ENCODE peak calls at places on chromosome X, in seven cellular contexts. One of them, this sample, is unnamed. For H3K27me3, the result is how much of the 10 kb centered on the place peaks cover.

GRCh38 chrX:53288173-53288572 is 6.8 kb upstream of the IQSEC2 start:
- DNase-seq in upper lobe of right lung: no peak
- DNase-seq in CD4-positive, CD25-positive, alpha-beta regulatory T cell: no peak
- DNase-seq in heart right ventricle: peak
- DNase-seq in fibroblast of lung: peak
- DNase-seq in astrocyte: no peak
- DNase-seq in brain microvascular endothelial cell: peak
- DNase-seq in this sample: no peak

GRCh38 chrX:47862680-47863079 is 26.0 kb downstream of the ZNF81 start:
- DNase-seq in upper lobe of right lung: no peak
- DNase-seq in CD4-positive, CD25-positive, alpha-beta regulatory T cell: no peak
- DNase-seq in heart right ventricle: no peak
- DNase-seq in fibroblast of lung: no peak
- DNase-seq in astrocyte: no peak
- DNase-seq in brain microvascular endothelial cell: no peak
- DNase-seq in this sample: no peak

GRCh38 chrX:148500428-148501120 is at the start of gene AFF2:
- DNase-seq in upper lobe of right lung: peak
- DNase-seq in CD4-positive, CD25-positive, alpha-beta regulatory T cell: peak
- DNase-seq in heart right ventricle: peak
- DNase-seq in fibroblast of lung: peak
- DNase-seq in astrocyte: peak
- DNase-seq in brain microvascular endothelial cell: peak
- DNase-seq in this sample: no peak

GRCh38 chrX:40040686-40041461 is 56.9 kb downstream of the BCOR start:
- DNase-seq in upper lobe of right lung: no peak
- DNase-seq in CD4-positive, CD25-positive, alpha-beta regulatory T cell: no peak
- DNase-seq in heart right ventricle: no peak
- DNase-seq in fibroblast of lung: no peak
- DNase-seq in astrocyte: no peak
- DNase-seq in brain microvascular endothelial cell: no peak
- DNase-seq in this sample: no peak

GRCh38 chrX:1491851-1492349 is 39.2 kb upstream of the ASMTL start:
- DNase-seq in upper lobe of right lung: peak
- DNase-seq in CD4-positive, CD25-positive, alpha-beta regulatory T cell: peak
- DNase-seq in heart right ventricle: no peak
- DNase-seq in fibroblast of lung: no peak
- DNase-seq in astrocyte: no peak
- DNase-seq in brain microvascular endothelial cell: peak
- DNase-seq in this sample: no peak

GRCh38 chrX:40158036-40158706 is 60.4 kb upstream of the BCOR start:
- DNase-seq in upper lobe of right lung: peak
- DNase-seq in CD4-positive, CD25-positive, alpha-beta regulatory T cell: peak
- DNase-seq in heart right ventricle: no peak
- DNase-seq in fibroblast of lung: no peak
- DNase-seq in astrocyte: no peak
- DNase-seq in brain microvascular endothelial cell: no peak
- DNase-seq in this sample: no peak

GRCh38 chrX:71618787-71619186 is 476 bp upstream of the CXCR3 start:
- DNase-seq in upper lobe of right lung: no peak
- DNase-seq in CD4-positive, CD25-positive, alpha-beta regulatory T cell: no peak
- DNase-seq in heart right ventricle: no peak
- DNase-seq in fibroblast of lung: no peak
- DNase-seq in astrocyte: no peak
- DNase-seq in brain microvascular endothelial cell: no peak
- DNase-seq in this sample: no peak

GRCh38 chrX:57528670-57529255 is 63.0 kb upstream of the ZXDB start:
- DNase-seq in upper lobe of right lung: no peak
- DNase-seq in CD4-positive, CD25-positive, alpha-beta regulatory T cell: peak
- DNase-seq in heart right ventricle: no peak
- DNase-seq in fibroblast of lung: no peak
- DNase-seq in astrocyte: no peak
- DNase-seq in brain microvascular endothelial cell: no peak
- DNase-seq in this sample: no peak

GRCh38 chrX:102765217-102765616 is 44.7 kb downstream of the GPRASP3 start:
- DNase-seq in upper lobe of right lung: no peak
- DNase-seq in CD4-positive, CD25-positive, alpha-beta regulatory T cell: no peak
- DNase-seq in heart right ventricle: peak
- DNase-seq in fibroblast of lung: peak
- DNase-seq in astrocyte: peak
- DNase-seq in brain microvascular endothelial cell: peak
- DNase-seq in this sample: no peak

GRCh38 chrX:109793191-109793590 is 60.1 kb upstream of the ACSL4 start:
- DNase-seq in upper lobe of right lung: no peak
- DNase-seq in CD4-positive, CD25-positive, alpha-beta regulatory T cell: no peak
- DNase-seq in heart right ventricle: no peak
- DNase-seq in fibroblast of lung: no peak
- DNase-seq in astrocyte: no peak
- DNase-seq in brain microvascular endothelial cell: no peak
- DNase-seq in this sample: no peak

DNA sequence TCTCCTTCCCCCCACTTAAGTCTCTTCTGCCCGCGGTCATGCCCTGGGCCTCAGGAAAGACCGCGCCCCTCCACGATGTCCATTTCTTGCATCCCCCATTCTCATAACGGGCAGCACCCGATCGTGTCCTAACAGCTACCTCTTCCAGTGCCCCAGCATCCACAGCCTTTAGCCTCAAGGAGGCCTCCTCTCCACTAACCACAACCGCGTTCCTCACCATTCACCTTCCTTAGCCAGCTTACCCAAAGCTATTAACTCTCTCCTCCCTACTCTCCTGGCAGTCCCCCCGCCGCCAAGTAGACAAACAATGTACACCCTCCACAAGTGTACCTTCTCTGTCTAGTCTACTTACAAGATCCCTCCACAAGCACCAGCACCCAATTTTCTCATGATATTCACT is 58.6 kb upstream of the PAGE5 start:
- DNase-seq in upper lobe of right lung: no peak
- DNase-seq in CD4-positive, CD25-positive, alpha-beta regulatory T cell: no peak
- DNase-seq in heart right ventricle: no peak
- DNase-seq in fibroblast of lung: peak
- DNase-seq in astrocyte: no peak
- DNase-seq in brain microvascular endothelial cell: no peak
- DNase-seq in this sample: no peak
- H3K4me3 ChIP-seq in upper lobe of right lung: peak
- H3K4me3 ChIP-seq in CD4-positive, CD25-positive, alpha-beta regulatory T cell: no peak
- H3K4me3 ChIP-seq in heart right ventricle: peak
- H3K4me3 ChIP-seq in fibroblast of lung: peak
- H3K4me3 ChIP-seq in astrocyte: peak
- H3K4me3 ChIP-seq in brain microvascular endothelial cell: peak
- H3K4me3 ChIP-seq in this sample: peak

GRCh38 chrX:130260316-130260715 is 8.4 kb downstream of the ZNF280C start:
- DNase-seq in upper lobe of right lung: no peak
- DNase-seq in CD4-positive, CD25-positive, alpha-beta regulatory T cell: no peak
- DNase-seq in heart right ventricle: no peak
- DNase-seq in fibroblast of lung: peak
- DNase-seq in astrocyte: peak
- DNase-seq in brain microvascular endothelial cell: no peak
- DNase-seq in this sample: no peak
- H3K27me3 ChIP-seq in upper lobe of right lung: under half
- H3K27me3 ChIP-seq in CD4-positive, CD25-positive, alpha-beta regulatory T cell: under half
- H3K27me3 ChIP-seq in heart right ventricle: under half
- H3K27me3 ChIP-seq in fibroblast of lung: under half
- H3K27me3 ChIP-seq in astrocyte: under half
- H3K27me3 ChIP-seq in brain microvascular endothelial cell: under half
- H3K27me3 ChIP-seq in this sample: under half

DNA sequence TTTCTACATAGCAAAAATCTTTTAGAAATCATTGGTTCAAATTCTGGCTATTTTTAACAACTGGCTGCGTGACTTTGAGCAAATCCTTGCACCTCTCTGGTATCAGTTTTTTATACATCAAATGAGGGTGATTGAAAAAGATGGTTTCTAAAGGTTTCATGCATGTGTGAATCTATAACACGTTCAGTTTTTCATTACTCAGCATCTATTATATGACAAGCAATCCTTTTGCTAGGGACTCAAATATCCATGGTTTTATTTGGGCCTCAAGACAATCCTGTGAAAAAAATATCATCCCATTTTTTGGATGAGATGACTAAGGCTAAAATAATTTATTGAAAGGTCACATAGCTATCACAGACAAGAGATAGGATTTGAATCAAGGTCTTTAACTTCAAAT is 884 bp downstream of the HEPH start:
- DNase-seq in upper lobe of right lung: no peak
- DNase-seq in CD4-positive, CD25-positive, alpha-beta regulatory T cell: no peak
- DNase-seq in heart right ventricle: no peak
- DNase-seq in fibroblast of lung: no peak
- DNase-seq in astrocyte: no peak
- DNase-seq in brain microvascular endothelial cell: no peak
- DNase-seq in this sample: no peak
- H3K4me3 ChIP-seq in upper lobe of right lung: peak
- H3K4me3 ChIP-seq in CD4-positive, CD25-positive, alpha-beta regulatory T cell: no peak
- H3K4me3 ChIP-seq in heart right ventricle: peak
- H3K4me3 ChIP-seq in fibroblast of lung: no peak
- H3K4me3 ChIP-seq in astrocyte: peak
- H3K4me3 ChIP-seq in brain microvascular endothelial cell: no peak
- H3K4me3 ChIP-seq in this sample: peak

GRCh38 chrX:331145-331771 is 12.7 kb upstream of the GTPBP6 start:
- DNase-seq in upper lobe of right lung: peak
- DNase-seq in CD4-positive, CD25-positive, alpha-beta regulatory T cell: no peak
- DNase-seq in heart right ventricle: no peak
- DNase-seq in fibroblast of lung: peak
- DNase-seq in astrocyte: no peak
- DNase-seq in brain microvascular endothelial cell: peak
- DNase-seq in this sample: no peak

GRCh38 chrX:323721-324628 is 5.4 kb upstream of the GTPBP6 start:
- DNase-seq in upper lobe of right lung: peak
- DNase-seq in CD4-positive, CD25-positive, alpha-beta regulatory T cell: no peak
- DNase-seq in heart right ventricle: no peak
- DNase-seq in fibroblast of lung: peak
- DNase-seq in astrocyte: peak
- DNase-seq in brain microvascular endothelial cell: peak
- DNase-seq in this sample: no peak

GRCh38 chrX:329291-329910 is 10.8 kb upstream of the GTPBP6 start:
- DNase-seq in upper lobe of right lung: peak
- DNase-seq in CD4-positive, CD25-positive, alpha-beta regulatory T cell: no peak
- DNase-seq in heart right ventricle: no peak
- DNase-seq in fibroblast of lung: no peak
- DNase-seq in astrocyte: no peak
- DNase-seq in brain microvascular endothelial cell: no peak
- DNase-seq in this sample: no peak

GRCh38 chrX:330726-331144 is 12.1 kb upstream of the GTPBP6 start:
- DNase-seq in upper lobe of right lung: no peak
- DNase-seq in CD4-positive, CD25-positive, alpha-beta regulatory T cell: no peak
- DNase-seq in heart right ventricle: no peak
- DNase-seq in fibroblast of lung: no peak
- DNase-seq in astrocyte: no peak
- DNase-seq in brain microvascular endothelial cell: no peak
- DNase-seq in this sample: no peak

DNA sequence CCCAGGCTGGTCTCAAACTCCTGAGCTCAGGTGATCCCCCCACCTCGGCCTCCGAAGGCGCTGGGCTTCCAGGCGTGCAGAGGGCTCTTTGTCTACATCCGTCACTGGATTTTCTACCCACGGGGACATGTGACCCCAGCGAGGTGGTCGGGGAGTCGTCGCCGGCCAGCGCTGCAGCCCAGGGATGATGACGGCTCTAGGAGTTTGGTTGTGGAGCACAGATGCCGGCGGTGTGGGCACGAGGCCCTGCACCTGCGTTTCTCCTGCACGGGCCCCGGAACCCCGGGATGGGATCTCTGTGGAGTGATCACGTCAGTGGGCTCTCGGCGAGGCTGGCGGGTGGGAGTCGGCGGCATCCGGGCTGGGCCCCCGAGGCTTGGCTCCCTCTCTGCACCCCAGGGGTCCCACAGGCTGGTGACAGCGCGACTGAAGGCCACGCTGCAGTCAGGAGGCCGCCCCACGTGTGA is 9.1 kb upstream of the GTPBP6 start:
- DNase-seq in upper lobe of right lung: peak
- DNase-seq in CD4-positive, CD25-positive, alpha-beta regulatory T cell: no peak
- DNase-seq in heart right ventricle: no peak
- DNase-seq in fibroblast of lung: no peak
- DNase-seq in astrocyte: no peak
- DNase-seq in brain microvascular endothelial cell: no peak
- DNase-seq in this sample: no peak
- H3K27me3 ChIP-seq in upper lobe of right lung: under half
- H3K27me3 ChIP-seq in CD4-positive, CD25-positive, alpha-beta regulatory T cell: under half
- H3K27me3 ChIP-seq in heart right ventricle: under half
- H3K27me3 ChIP-seq in fibroblast of lung: under half
- H3K27me3 ChIP-seq in astrocyte: under half
- H3K27me3 ChIP-seq in brain microvascular endothelial cell: under half
- H3K27me3 ChIP-seq in this sample: under half

This sample was measured in vagina.